ENCODE peak calls at places on chromosomes 4 and X, in nine cellular contexts. One of them, this sample, is unnamed.

GRCh38 chr4:142528433-142528832 is 317.7 kb downstream of the INPP4B start:
- DNase-seq in GM13977: no peak
- DNase-seq in immature natural killer cell: no peak
- DNase-seq in hypothalamus: no peak
- DNase-seq in AG04449: no peak
- DNase-seq in Calu3: no peak
- DNase-seq in neural crest cell: no peak
- DNase-seq in astrocyte of the hippocampus: no peak
- DNase-seq in nephron progenitor cell: no peak
- DNase-seq in this sample: no peak

GRCh38 chrX:12548746-12549145 is 242.5 kb upstream of the PRPS2 start:
- DNase-seq in GM13977: peak
- DNase-seq in immature natural killer cell: no peak
- DNase-seq in hypothalamus: no peak
- DNase-seq in AG04449: no peak
- DNase-seq in Calu3: peak
- DNase-seq in neural crest cell: peak
- DNase-seq in astrocyte of the hippocampus: peak
- DNase-seq in nephron progenitor cell: peak
- DNase-seq in this sample: no peak

GRCh38 chr4:74097631-74098550 is 1.1 kb downstream of the CXCL2 start:
- DNase-seq in GM13977: no peak
- DNase-seq in immature natural killer cell: no peak
- DNase-seq in hypothalamus: no peak
- DNase-seq in AG04449: no peak
- DNase-seq in Calu3: peak
- DNase-seq in neural crest cell: no peak
- DNase-seq in astrocyte of the hippocampus: no peak
- DNase-seq in nephron progenitor cell: no peak
- DNase-seq in this sample: no peak

GRCh38 chrX:35104626-35105025 is 162.0 kb downstream of the FAM47B start:
- DNase-seq in GM13977: no peak
- DNase-seq in immature natural killer cell: no peak
- DNase-seq in hypothalamus: no peak
- DNase-seq in AG04449: no peak
- DNase-seq in Calu3: no peak
- DNase-seq in neural crest cell: no peak
- DNase-seq in astrocyte of the hippocampus: no peak
- DNase-seq in nephron progenitor cell: no peak
- DNase-seq in this sample: no peak

GRCh38 chrX:51853251-51853650 is 40.2 kb upstream of the MAGED1 start:
- DNase-seq in GM13977: no peak
- DNase-seq in immature natural killer cell: no peak
- DNase-seq in hypothalamus: no peak
- DNase-seq in AG04449: no peak
- DNase-seq in Calu3: no peak
- DNase-seq in neural crest cell: no peak
- DNase-seq in astrocyte of the hippocampus: no peak
- DNase-seq in nephron progenitor cell: no peak
- DNase-seq in this sample: no peak

GRCh38 chrX:65596270-65596669 is 61.7 kb upstream of the LAS1L start:
- DNase-seq in GM13977: peak
- DNase-seq in immature natural killer cell: peak
- DNase-seq in hypothalamus: no peak
- DNase-seq in AG04449: no peak
- DNase-seq in Calu3: no peak
- DNase-seq in neural crest cell: no peak
- DNase-seq in astrocyte of the hippocampus: peak
- DNase-seq in nephron progenitor cell: no peak
- DNase-seq in this sample: no peak

GRCh38 chr4:7009591-7009990 is 33.6 kb upstream of the TADA2B start:
- DNase-seq in GM13977: no peak
- DNase-seq in immature natural killer cell: no peak
- DNase-seq in hypothalamus: no peak
- DNase-seq in AG04449: no peak
- DNase-seq in Calu3: no peak
- DNase-seq in neural crest cell: no peak
- DNase-seq in astrocyte of the hippocampus: no peak
- DNase-seq in nephron progenitor cell: no peak
- DNase-seq in this sample: no peak

GRCh38 chr4:57199267-57199666 is 89.1 kb upstream of the IGFBP7 start:
- DNase-seq in GM13977: no peak
- DNase-seq in immature natural killer cell: no peak
- DNase-seq in hypothalamus: no peak
- DNase-seq in AG04449: no peak
- DNase-seq in Calu3: no peak
- DNase-seq in neural crest cell: no peak
- DNase-seq in astrocyte of the hippocampus: no peak
- DNase-seq in nephron progenitor cell: no peak
- DNase-seq in this sample: no peak

GRCh38 chr4:17336524-17336941 is 175.4 kb downstream of the QDPR start:
- DNase-seq in GM13977: peak
- DNase-seq in immature natural killer cell: peak
- DNase-seq in hypothalamus: no peak
- DNase-seq in AG04449: no peak
- DNase-seq in Calu3: peak
- DNase-seq in neural crest cell: no peak
- DNase-seq in astrocyte of the hippocampus: peak
- DNase-seq in nephron progenitor cell: no peak
- DNase-seq in this sample: peak

GRCh38 chr4:70437212-70437611 is 34.8 kb upstream of the MUC7 start:
- DNase-seq in GM13977: no peak
- DNase-seq in immature natural killer cell: no peak
- DNase-seq in hypothalamus: no peak
- DNase-seq in AG04449: no peak
- DNase-seq in Calu3: no peak
- DNase-seq in neural crest cell: peak
- DNase-seq in astrocyte of the hippocampus: no peak
- DNase-seq in nephron progenitor cell: peak
- DNase-seq in this sample: no peak

GRCh38 chrX:21691512-21692018 is 33.4 kb upstream of the KLHL34 start:
- DNase-seq in GM13977: no peak
- DNase-seq in immature natural killer cell: no peak
- DNase-seq in hypothalamus: no peak
- DNase-seq in AG04449: no peak
- DNase-seq in Calu3: no peak
- DNase-seq in neural crest cell: no peak
- DNase-seq in astrocyte of the hippocampus: no peak
- DNase-seq in nephron progenitor cell: no peak
- DNase-seq in this sample: no peak

GRCh38 chr4:75289843-75290616 is 224.2 kb downstream of the RCHY1 start:
- DNase-seq in GM13977: peak
- DNase-seq in immature natural killer cell: no peak
- DNase-seq in hypothalamus: no peak
- DNase-seq in AG04449: no peak
- DNase-seq in Calu3: peak
- DNase-seq in neural crest cell: peak
- DNase-seq in astrocyte of the hippocampus: no peak
- DNase-seq in nephron progenitor cell: peak
- DNase-seq in this sample: no peak

GRCh38 chr4:189843392-189844009 is 97.2 kb upstream of the FRG1 start:
- DNase-seq in GM13977: no peak
- DNase-seq in immature natural killer cell: no peak
- DNase-seq in hypothalamus: no peak
- DNase-seq in AG04449: no peak
- DNase-seq in Calu3: no peak
- DNase-seq in neural crest cell: no peak
- DNase-seq in astrocyte of the hippocampus: no peak
- DNase-seq in nephron progenitor cell: no peak
- DNase-seq in this sample: no peak

GRCh38 chrX:10506781-10507180 is 113.6 kb downstream of the MID1 start:
- DNase-seq in GM13977: no peak
- DNase-seq in immature natural killer cell: no peak
- DNase-seq in hypothalamus: no peak
- DNase-seq in AG04449: no peak
- DNase-seq in Calu3: no peak
- DNase-seq in neural crest cell: no peak
- DNase-seq in astrocyte of the hippocampus: no peak
- DNase-seq in nephron progenitor cell: no peak
- DNase-seq in this sample: no peak

GRCh38 chr4:21885241-21885640 is 63.3 kb downstream of the KCNIP4 start:
- DNase-seq in GM13977: no peak
- DNase-seq in immature natural killer cell: no peak
- DNase-seq in hypothalamus: no peak
- DNase-seq in AG04449: no peak
- DNase-seq in Calu3: no peak
- DNase-seq in neural crest cell: no peak
- DNase-seq in astrocyte of the hippocampus: no peak
- DNase-seq in nephron progenitor cell: no peak
- DNase-seq in this sample: no peak

GRCh38 chr4:81807927-81808672 is 336.4 kb upstream of the RASGEF1B start:
- DNase-seq in GM13977: no peak
- DNase-seq in immature natural killer cell: no peak
- DNase-seq in hypothalamus: no peak
- DNase-seq in AG04449: no peak
- DNase-seq in Calu3: no peak
- DNase-seq in neural crest cell: no peak
- DNase-seq in astrocyte of the hippocampus: peak
- DNase-seq in nephron progenitor cell: no peak
- DNase-seq in this sample: no peak

GRCh38 chrX:3175659-3176438 is 134.6 kb downstream of the ARSF start:
- DNase-seq in GM13977: no peak
- DNase-seq in immature natural killer cell: no peak
- DNase-seq in hypothalamus: no peak
- DNase-seq in AG04449: no peak
- DNase-seq in Calu3: no peak
- DNase-seq in neural crest cell: no peak
- DNase-seq in astrocyte of the hippocampus: peak
- DNase-seq in nephron progenitor cell: no peak
- DNase-seq in this sample: no peak

GRCh38 chrX:119758682-119759332 is 419 bp downstream of the SOWAHD start:
- DNase-seq in GM13977: no peak
- DNase-seq in immature natural killer cell: peak
- DNase-seq in hypothalamus: no peak
- DNase-seq in AG04449: no peak
- DNase-seq in Calu3: peak
- DNase-seq in neural crest cell: peak
- DNase-seq in astrocyte of the hippocampus: peak
- DNase-seq in nephron progenitor cell: peak
- DNase-seq in this sample: peak

GRCh38 chrX:111098874-111099273 is 2.9 kb downstream of the PAK3 start:
- DNase-seq in GM13977: peak
- DNase-seq in immature natural killer cell: peak
- DNase-seq in hypothalamus: no peak
- DNase-seq in AG04449: no peak
- DNase-seq in Calu3: peak
- DNase-seq in neural crest cell: peak
- DNase-seq in astrocyte of the hippocampus: peak
- DNase-seq in nephron progenitor cell: peak
- DNase-seq in this sample: peak

GRCh38 chr4:87009095-87009648 is 74.4 kb downstream of the AFF1 start:
- DNase-seq in GM13977: no peak
- DNase-seq in immature natural killer cell: no peak
- DNase-seq in hypothalamus: no peak
- DNase-seq in AG04449: no peak
- DNase-seq in Calu3: no peak
- DNase-seq in neural crest cell: no peak
- DNase-seq in astrocyte of the hippocampus: no peak
- DNase-seq in nephron progenitor cell: no peak
- DNase-seq in this sample: no peak

GRCh38 chr4:26029512-26030131 is 115.6 kb downstream of the SMIM20 start:
- DNase-seq in GM13977: no peak
- DNase-seq in immature natural killer cell: no peak
- DNase-seq in hypothalamus: no peak
- DNase-seq in AG04449: no peak
- DNase-seq in Calu3: no peak
- DNase-seq in neural crest cell: no peak
- DNase-seq in astrocyte of the hippocampus: no peak
- DNase-seq in nephron progenitor cell: no peak
- DNase-seq in this sample: no peak

GRCh38 chrX:63050225-63050624 is 300.9 kb downstream of the SPIN4 start:
- DNase-seq in GM13977: peak
- DNase-seq in immature natural killer cell: no peak
- DNase-seq in hypothalamus: no peak
- DNase-seq in AG04449: no peak
- DNase-seq in Calu3: no peak
- DNase-seq in neural crest cell: no peak
- DNase-seq in astrocyte of the hippocampus: no peak
- DNase-seq in nephron progenitor cell: no peak
- DNase-seq in this sample: no peak

GRCh38 chr4:41176357-41176756 is 38.0 kb downstream of the APBB2 start:
- DNase-seq in GM13977: no peak
- DNase-seq in immature natural killer cell: no peak
- DNase-seq in hypothalamus: no peak
- DNase-seq in AG04449: no peak
- DNase-seq in Calu3: no peak
- DNase-seq in neural crest cell: no peak
- DNase-seq in astrocyte of the hippocampus: peak
- DNase-seq in nephron progenitor cell: no peak
- DNase-seq in this sample: no peak

GRCh38 chr4:64266263-64266662 is 143.0 kb downstream of the TECRL start:
- DNase-seq in GM13977: no peak
- DNase-seq in immature natural killer cell: no peak
- DNase-seq in hypothalamus: no peak
- DNase-seq in AG04449: no peak
- DNase-seq in Calu3: no peak
- DNase-seq in neural crest cell: no peak
- DNase-seq in astrocyte of the hippocampus: no peak
- DNase-seq in nephron progenitor cell: no peak
- DNase-seq in this sample: no peak

GRCh38 chrX:40175416-40176255 is 77.9 kb upstream of the BCOR start:
- DNase-seq in GM13977: peak
- DNase-seq in immature natural killer cell: peak
- DNase-seq in hypothalamus: peak
- DNase-seq in AG04449: no peak
- DNase-seq in Calu3: peak
- DNase-seq in neural crest cell: peak
- DNase-seq in astrocyte of the hippocampus: peak
- DNase-seq in nephron progenitor cell: peak
- DNase-seq in this sample: peak

GRCh38 chr4:104915864-104916263 is 230.8 kb upstream of the TET2 start:
- DNase-seq in GM13977: no peak
- DNase-seq in immature natural killer cell: no peak
- DNase-seq in hypothalamus: no peak
- DNase-seq in AG04449: no peak
- DNase-seq in Calu3: no peak
- DNase-seq in neural crest cell: no peak
- DNase-seq in astrocyte of the hippocampus: no peak
- DNase-seq in nephron progenitor cell: no peak
- DNase-seq in this sample: no peak

This sample was measured in psoas muscle.